ENCODE peak calls at places on chromosomes 12 and 14, in eight cellular contexts. D is NCI-H524, R is pulmonary artery endothelial cell, J is WTC11, C is glomerular endothelial cell, X is HTR-8/SVneo, Q is foreskin keratinocyte, W is NCI-H2081. G is an unnamed sample.

GRCh38 chr12:105721051-105721825 is 390.7 kb downstream of the C12orf75 start:
- DNase-seq in W (no peak), C (no peak), J (no peak), Q (no peak), R (no peak), X (no peak), D (peak; percentile 84), G (no peak)

GRCh38 chr12:76558684-76559276 is 791 bp downstream of the OSBPL8 start:
- DNase-seq in C (no peak), R (no peak), J (peak; percentile 44), D (peak; percentile 71), Q (peak; percentile 36), W (peak; percentile 53), X (peak; percentile 10), G (peak; percentile 65)

GRCh38 chr14:30034049-30034635 is 106.5 kb upstream of the PRKD1 start:
- DNase-seq in R (no peak), C (no peak), Q (no peak), D (peak; percentile 79), W (peak; percentile 96), X (no peak), J (no peak), G (no peak)

GRCh38 chr14:95442633-95443021 is 73.8 kb downstream of the SYNE3 start:
- DNase-seq in R (peak; percentile 44), W (peak; percentile 90), X (peak; percentile 88), Q (peak; percentile 51), J (peak; percentile 83), D (peak; percentile 84), C (peak; percentile 55), G (peak; percentile 83)

GRCh38 chr12:76274699-76275098 is 73.5 kb downstream of the BBS10 start:
- DNase-seq in W (no peak), Q (no peak), J (no peak), R (peak; percentile 59), X (no peak), C (no peak), D (no peak), G (no peak)

GRCh38 chr12:59010948-59011347 is 90.6 kb upstream of the LRIG3 start:
- DNase-seq in X (no peak), R (no peak), W (no peak), Q (no peak), J (no peak), D (no peak), C (no peak), G (no peak)

GRCh38 chr12:70227911-70228310 is 15.3 kb upstream of the CNOT2 start:
- DNase-seq in W (no peak), C (no peak), D (no peak), Q (no peak), R (no peak), J (no peak), X (no peak), G (no peak)

GRCh38 chr14:92866181-92866752 is 56.7 kb upstream of the CHGA start:
- DNase-seq in Q (peak; percentile 48), J (no peak), R (peak; percentile 67), D (no peak), C (no peak), W (no peak), X (no peak), G (no peak)

G was measured in left lobe of liver.